ENCODE peak calls at places on chromosomes 2 and 18, in nine cellular contexts. O, A, Y, N, C, W, S, B and V are unnamed samples.

GRCh38 chr18:58528011-58528367 is 100.9 kb downstream of the ALPK2 start:
- DNase-seq in B (no peak), S (no peak), A (no peak), W (no peak), C (no peak), O (no peak), Y (no peak), N (peak; percentile 16), V (no peak)

GRCh38 chr2:96924775-96925747 is 55.2 kb upstream of the SEMA4C start:
- DNase-seq in O (no peak), S (no peak), C (no peak), A (peak; percentile 29), W (peak; percentile 39), Y (no peak), N (no peak), B (no peak), V (peak; percentile 37)

GRCh38 chr2:102888514-102888913 is 126.7 kb downstream of the TMEM182 start:
- DNase-seq in W (no peak), Y (no peak), S (no peak), C (no peak), B (no peak), A (no peak), O (no peak), N (no peak), V (no peak)

GRCh38 chr2:13919981-13920382 is 712.5 kb upstream of the LRATD1 start:
- DNase-seq in S (peak; percentile 1), W (no peak), Y (peak; percentile 2), B (no peak), O (no peak), A (no peak), N (peak; percentile 51), C (no peak), V (no peak)

GRCh38 chr18:2390158-2390557 is 181.1 kb downstream of the METTL4 start:
- DNase-seq in B (no peak), W (no peak), O (no peak), C (no peak), Y (peak; percentile 12), A (no peak), N (no peak), S (no peak), V (no peak)

GRCh38 chr2:222025891-222026271 is 272.9 kb downstream of the PAX3 start:
- DNase-seq in A (no peak), Y (no peak), O (no peak), N (no peak), C (no peak), W (no peak), B (peak; percentile 59), S (no peak), V (no peak)

GRCh38 chr2:240630771-240631560 is 5.7 kb downstream of the GPR35 start:
- DNase-seq in O (no peak), Y (no peak), A (no peak), C (no peak), W (no peak), B (no peak), N (no peak), S (no peak), V (no peak)

GRCh38 chr2:187497858-187498463 is 49.9 kb upstream of the CALCRL start:
- DNase-seq in O (no peak), B (peak; percentile 7), S (no peak), Y (peak; percentile 45), N (peak; percentile 42), A (no peak), C (no peak), W (no peak), V (no peak)

GRCh38 chr18:14747513-14748474 is at the start of gene ANKRD30B:
- DNase-seq in W (no peak), C (no peak), Y (peak; percentile 0), O (no peak), A (no peak), N (no peak), S (no peak), B (no peak), V (no peak)

GRCh38 chr2:86142737-86143257 is 36.8 kb downstream of the PTCD3 start:
- DNase-seq in C (no peak), W (no peak), O (no peak), N (no peak), A (no peak), B (no peak), Y (no peak), S (no peak), V (no peak)

GRCh38 chr2:196407675-196408265 is 231.7 kb upstream of the CCDC150 start:
- DNase-seq in C (no peak), B (no peak), N (no peak), A (no peak), O (no peak), Y (no peak), S (no peak), W (no peak), V (no peak)

GRCh38 chr2:196410008-196410407 is 229.5 kb upstream of the CCDC150 start:
- DNase-seq in W (no peak), O (no peak), S (no peak), N (no peak), Y (no peak), B (no peak), C (no peak), A (no peak), V (no peak)

GRCh38 chr2:196404276-196404675 is 232.9 kb upstream of the STK17B start:
- DNase-seq in Y (no peak), B (no peak), C (no peak), N (peak; percentile 60), S (no peak), A (no peak), O (no peak), W (no peak), V (no peak)

GRCh38 chr2:196413821-196414274 is 225.7 kb upstream of the CCDC150 start:
- DNase-seq in Y (no peak), B (no peak), O (no peak), N (peak; percentile 35), W (no peak), C (no peak), S (no peak), A (no peak), V (no peak)

DNA sequence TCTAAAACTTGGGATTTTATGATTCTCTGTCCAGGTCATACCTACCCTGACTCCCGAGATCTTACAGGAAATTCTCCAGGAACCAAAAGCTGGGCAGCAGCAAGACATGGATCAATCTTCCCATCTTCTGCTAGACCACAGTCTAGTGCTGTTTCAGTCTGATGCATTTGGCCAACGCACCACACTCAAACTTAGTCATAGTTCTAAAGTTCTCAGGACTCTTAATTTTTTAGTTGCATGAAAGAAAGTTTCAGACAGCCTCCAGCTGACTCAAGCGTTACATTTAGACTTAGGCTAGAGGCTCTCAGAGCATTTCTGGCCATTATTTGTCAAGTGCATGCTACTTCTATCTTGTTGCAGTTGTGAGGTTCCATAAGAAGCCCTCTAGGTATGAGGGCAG is 230.1 kb upstream of the CCDC150 start:
- DNase-seq in Y (no peak), C (no peak), A (no peak), W (no peak), B (no peak), S (no peak), O (no peak), N (peak; percentile 30), V (no peak)
- H3K4me3 ChIP-seq in Y (no peak overlapping the region), C (no peak overlapping the region), A (no peak overlapping the region), W (no peak overlapping the region), B (no peak overlapping the region), S (no peak overlapping the region), O (no peak overlapping the region), N (no peak overlapping the region), V (no peak overlapping the region)

GRCh38 chr2:200369886-200370285 is 63.4 kb downstream of the SPATS2L start:
- DNase-seq in B (no peak), S (no peak), C (no peak), O (no peak), W (no peak), A (no peak), N (no peak), Y (no peak), V (no peak)
- H3K4me1 ChIP-seq in B (peaks cover 15% of the 10 kb centered on the region), S (peaks cover 26% of the 10 kb centered on the region), C (peaks cover 17% of the 10 kb centered on the region), O (peaks cover 42% of the 10 kb centered on the region), W (peaks cover 24% of the 10 kb centered on the region), A (peaks cover 7% of the 10 kb centered on the region), N (peaks cover 21% of the 10 kb centered on the region), Y (peaks cover 7% of the 10 kb centered on the region), V (peaks cover 17% of the 10 kb centered on the region)

GRCh38 chr18:61581578-61582204 is 248.5 kb downstream of the CDH20 start:
- DNase-seq in O (peak; percentile 55), W (peak; percentile 51), N (peak; percentile 67), Y (peak; percentile 55), C (peak; percentile 82), S (no peak), B (peak; percentile 88), A (peak; percentile 41), V (peak; percentile 62)

GRCh38 chr18:61579581-61579980 is 246.4 kb downstream of the CDH20 start:
- DNase-seq in W (no peak), Y (no peak), A (no peak), C (no peak), N (peak; percentile 8), S (no peak), O (no peak), B (no peak), V (no peak)

GRCh38 chr18:61583548-61583947 is 250.3 kb downstream of the CDH20 start:
- DNase-seq in Y (no peak), N (no peak), B (no peak), C (no peak), A (no peak), S (no peak), O (no peak), W (no peak), V (no peak)

GRCh38 chr18:61580061-61580460 is 246.8 kb downstream of the CDH20 start:
- DNase-seq in C (no peak), B (no peak), N (peak; percentile 13), A (no peak), O (no peak), Y (no peak), W (no peak), S (no peak), V (no peak)

GRCh38 chr18:61582205-61582710 is 249.0 kb downstream of the CDH20 start:
- DNase-seq in A (no peak), S (no peak), B (no peak), Y (no peak), N (peak; percentile 7), C (peak; percentile 45), O (no peak), W (no peak), V (no peak)
- H3K4me3 ChIP-seq in A (no peak overlapping the region), S (peak overlapping the region; percentile 50), B (peak overlapping the region; percentile 47), Y (peak overlapping the region; percentile 41), N (peak overlapping the region; percentile 71), C (peak overlapping the region; percentile 26), O (peak overlapping the region; percentile 24), W (no peak overlapping the region), V (no peak overlapping the region)

GRCh38 chr2:47190188-47190818 is 35.2 kb upstream of the STPG4 start:
- DNase-seq in S (no peak), W (no peak), C (no peak), Y (no peak), O (no peak), B (no peak), N (peak; percentile 71), A (no peak), V (no peak)
- H3K4me1 ChIP-seq in S (peaks cover 38% of the 10 kb centered on the region), W (no peaks in the 10 kb centered on the region), C (peaks cover 3% of the 10 kb centered on the region), Y (peaks cover 53% of the 10 kb centered on the region), O (peaks cover 69% of the 10 kb centered on the region), B (peaks cover 53% of the 10 kb centered on the region), N (peaks cover 61% of the 10 kb centered on the region), A (no peaks in the 10 kb centered on the region), V (no peaks in the 10 kb centered on the region)

DNA sequence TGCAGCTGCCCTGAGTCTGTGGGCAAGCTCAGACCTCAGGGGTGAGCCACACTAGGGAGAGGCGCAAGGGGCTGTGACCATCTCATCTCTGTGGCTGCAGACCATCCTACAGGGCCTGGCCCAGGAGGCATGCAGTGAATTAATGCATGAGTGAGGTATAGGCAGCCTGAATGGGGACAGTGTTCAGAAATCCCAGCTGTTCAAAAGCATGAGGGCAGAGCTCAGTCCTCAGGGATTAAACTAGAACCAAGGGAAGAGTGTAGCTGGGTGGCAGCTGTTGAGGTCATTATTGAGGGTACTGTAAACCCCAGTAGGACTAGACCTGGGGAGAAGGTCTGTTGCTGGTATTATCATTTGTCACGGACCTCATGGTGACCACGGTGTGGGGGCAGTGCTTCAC is 17.0 kb downstream of the TMEM177 start:
- DNase-seq in N (no peak), A (no peak), B (no peak), O (no peak), S (no peak), W (no peak), Y (no peak), C (no peak), V (no peak)
- H3K4me3 ChIP-seq in N (no peak overlapping the region), A (no peak overlapping the region), B (no peak overlapping the region), O (no peak overlapping the region), S (no peak overlapping the region), W (no peak overlapping the region), Y (no peak overlapping the region), C (no peak overlapping the region), V (no peak overlapping the region)